ENCODE peak calls at places on chromosome 21, in ten cellular contexts. Z is activated T-helper 1 cell treated with anti-CD3 and anti-CD28 coated beads, Interleukin-2, amount 50 U/mL, for 16 hours; Y is stimulated activated CD4-positive, alpha-beta T cell treated with anti-CD3 and anti-CD28 coated beads, TNF-alpha, amount 100 ng/mL, for 48 hours; R is GM23338; U is left lung; O is stimulated activated CD8-positive, alpha-beta memory T cell treated with anti-CD3 and anti-CD28 coated beads, Interleukin-4, amount 100 ng/mL, for 1 hour; C is anterior cingulate cortex; F is cardiac fibroblast; K is GOT3; T is neuronal stem cell. J is an unnamed sample.

GRCh38 chr21:38839683-38840286 is 34.1 kb downstream of the ETS2 start:
- DNase-seq in Z (no peak), Y (peak), R (no peak), U (no peak), O (no peak), C (no peak), F (peak), K (no peak), T (no peak), J (no peak)

GRCh38 chr21:29130234-29130993 is at the start of gene MAP3K7CL:
- DNase-seq in Z (no peak), Y (no peak), R (no peak), U (peak), O (no peak), C (no peak), F (peak), K (peak), T (no peak), J (peak)

GRCh38 chr21:42040411-42041180 is 30.4 kb upstream of the ZBTB21 start:
- DNase-seq in Z (no peak), Y (no peak), R (no peak), U (no peak), O (no peak), C (no peak), F (peak), K (peak), T (no peak), J (peak)

GRCh38 chr21:29233611-29234540 is 64.8 kb upstream of the BACH1 start:
- DNase-seq in Z (no peak), Y (no peak), R (no peak), U (no peak), O (no peak), C (no peak), F (no peak), K (no peak), T (no peak), J (no peak)

GRCh38 chr21:21096956-21097355 is 98.7 kb downstream of the NCAM2 start:
- DNase-seq in Z (no peak), Y (no peak), R (no peak), U (no peak), O (no peak), C (no peak), F (no peak), K (no peak), T (no peak), J (no peak)

GRCh38 chr21:41135715-41136114 is 32.2 kb upstream of the BACE2 start:
- DNase-seq in Z (no peak), Y (no peak), R (no peak), U (no peak), O (no peak), C (no peak), F (no peak), K (no peak), T (no peak), J (no peak)

GRCh38 chr21:44088401-44088780 is 18.8 kb upstream of the PWP2 start:
- DNase-seq in Z (no peak), Y (no peak), R (no peak), U (no peak), O (no peak), C (no peak), F (no peak), K (no peak), T (no peak), J (no peak)

GRCh38 chr21:41170442-41170841 is 2.5 kb downstream of the BACE2 start:
- DNase-seq in Z (no peak), Y (no peak), R (peak), U (no peak), O (no peak), C (no peak), F (peak), K (no peak), T (peak), J (no peak)

GRCh38 chr21:29181799-29182470 is 51.5 kb downstream of the MAP3K7CL start:
- DNase-seq in Z (no peak), Y (no peak), R (no peak), U (no peak), O (no peak), C (no peak), F (peak), K (no peak), T (no peak), J (no peak)

GRCh38 chr21:16583567-16583966 is 853.8 kb downstream of the USP25 start:
- DNase-seq in Z (no peak), Y (no peak), R (no peak), U (no peak), O (no peak), C (no peak), F (peak), K (no peak), T (no peak), J (no peak)

GRCh38 chr21:43935711-43936110 is 70.7 kb downstream of the AGPAT3 start:
- DNase-seq in Z (no peak), Y (no peak), R (no peak), U (no peak), O (no peak), C (no peak), F (no peak), K (no peak), T (no peak), J (no peak)

GRCh38 chr21:34886554-34887385 is 162.3 kb downstream of the RUNX1 start:
- DNase-seq in Z (no peak), Y (no peak), R (peak), U (peak), O (no peak), C (no peak), F (no peak), K (no peak), T (no peak), J (no peak)

GRCh38 chr21:46196733-46197132 is 12.5 kb upstream of the SPATC1L start:
- DNase-seq in Z (no peak), Y (no peak), R (no peak), U (no peak), O (no peak), C (no peak), F (no peak), K (no peak), T (no peak), J (no peak)

GRCh38 chr21:42118901-42119300 is 47.8 kb downstream of the UMODL1 start:
- DNase-seq in Z (no peak), Y (no peak), R (no peak), U (no peak), O (no peak), C (no peak), F (no peak), K (no peak), T (no peak), J (no peak)